ENCODE peak calls at places on chromosomes 12 and 14, in four cellular contexts. One of them, this sample, is unnamed. For H3K79me2, the result is how much of the 10 kb centered on the place peaks cover.

GRCh38 chr12:112122823-112123690 is 2.3 kb upstream of the TRAFD1 start:
- DNase-seq in neural progenitor cell: no peak
- DNase-seq in HepG2: peak
- DNase-seq in K562: peak
- DNase-seq in this sample: no peak

GRCh38 chr12:46470039-46470627 is 97.6 kb upstream of the SLC38A2 start:
- DNase-seq in neural progenitor cell: no peak
- DNase-seq in HepG2: no peak
- DNase-seq in K562: no peak
- DNase-seq in this sample: no peak

GRCh38 chr14:23364164-23364571 is 804 bp downstream of the EFS start:
- DNase-seq in neural progenitor cell: no peak
- DNase-seq in HepG2: no peak
- DNase-seq in K562: peak
- DNase-seq in this sample: no peak

GRCh38 chr12:40672650-40673319 is 19.5 kb upstream of the CNTN1 start:
- DNase-seq in neural progenitor cell: no peak
- DNase-seq in HepG2: no peak
- DNase-seq in K562: no peak
- DNase-seq in this sample: no peak

GRCh38 chr12:46825526-46826414 is at the start of gene SLC38A4:
- DNase-seq in neural progenitor cell: peak
- DNase-seq in HepG2: peak
- DNase-seq in K562: no peak
- DNase-seq in this sample: no peak

GRCh38 chr12:74129702-74130101 is 407.9 kb upstream of the ATXN7L3B start:
- DNase-seq in neural progenitor cell: no peak
- DNase-seq in HepG2: no peak
- DNase-seq in K562: no peak
- DNase-seq in this sample: no peak

GRCh38 chr14:67941456-67942018 is 122.0 kb downstream of the RAD51B start:
- DNase-seq in neural progenitor cell: peak
- DNase-seq in HepG2: peak
- DNase-seq in K562: no peak
- DNase-seq in this sample: no peak

GRCh38 chr14:39841088-39841487 is 408.9 kb upstream of the FBXO33 start:
- DNase-seq in neural progenitor cell: no peak
- DNase-seq in HepG2: no peak
- DNase-seq in K562: no peak
- DNase-seq in this sample: no peak

GRCh38 chr14:58296731-58297130 is 1.6 kb upstream of the ARID4A start:
- DNase-seq in neural progenitor cell: no peak
- DNase-seq in HepG2: no peak
- DNase-seq in K562: no peak
- DNase-seq in this sample: no peak

GRCh38 chr14:100688598-100689499 is 37.8 kb upstream of the DLK1 start:
- DNase-seq in neural progenitor cell: no peak
- DNase-seq in HepG2: no peak
- DNase-seq in K562: no peak
- DNase-seq in this sample: no peak

DNA sequence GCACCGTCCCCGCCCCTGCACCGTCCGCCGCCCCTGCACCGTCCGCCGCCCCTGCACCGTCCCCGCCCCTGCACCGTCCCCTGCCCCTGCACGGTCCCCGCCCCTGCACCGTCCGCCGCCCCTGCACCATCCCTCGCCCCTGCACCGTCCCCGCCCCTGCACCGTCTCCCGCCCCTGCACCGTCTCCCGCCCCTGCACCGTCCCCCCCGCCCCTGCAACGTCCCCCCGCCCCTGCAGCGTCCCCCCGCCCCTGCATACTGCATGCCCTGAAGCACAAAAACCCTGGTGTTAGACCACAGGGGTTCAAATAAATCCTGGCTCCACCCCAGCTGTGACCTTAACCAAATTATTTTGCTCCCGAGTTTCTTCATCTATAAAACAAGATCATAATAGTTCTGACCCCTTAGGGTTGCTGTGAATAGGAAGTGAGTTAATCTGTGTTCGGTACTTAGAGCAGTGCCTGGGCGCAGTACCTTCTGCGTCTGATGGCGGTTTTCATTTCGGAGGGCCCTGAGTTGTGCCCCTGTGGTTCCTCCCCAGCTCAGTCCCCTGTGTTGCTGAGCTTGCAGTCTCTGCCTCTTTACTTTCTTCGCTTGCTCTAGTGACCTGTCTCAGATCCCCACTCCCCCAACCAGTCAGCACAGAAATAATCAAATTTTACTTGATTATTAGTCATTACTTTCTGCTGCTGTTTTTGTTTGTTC is 38.2 kb downstream of the ESRRB start:
- DNase-seq in neural progenitor cell: peak
- DNase-seq in HepG2: no peak
- DNase-seq in K562: no peak
- DNase-seq in this sample: no peak
- H3K4me3 ChIP-seq in neural progenitor cell: peak
- H3K4me3 ChIP-seq in HepG2: no peak
- H3K4me3 ChIP-seq in K562: no peak
- H3K4me3 ChIP-seq in this sample: no peak

GRCh38 chr12:55828357-55828756 is 1.0 kb downstream of the DNAJC14 start:
- DNase-seq in neural progenitor cell: no peak
- DNase-seq in HepG2: no peak
- DNase-seq in K562: no peak
- DNase-seq in this sample: no peak
- H3K79me2 ChIP-seq in neural progenitor cell: half or more
- H3K79me2 ChIP-seq in HepG2: under half
- H3K79me2 ChIP-seq in K562: half or more
- H3K79me2 ChIP-seq in this sample: half or more

GRCh38 chr14:54881235-54881760 is 21.3 kb downstream of the GCH1 start:
- DNase-seq in neural progenitor cell: no peak
- DNase-seq in HepG2: no peak
- DNase-seq in K562: no peak
- DNase-seq in this sample: peak
- H3K4me3 ChIP-seq in neural progenitor cell: no peak
- H3K4me3 ChIP-seq in HepG2: no peak
- H3K4me3 ChIP-seq in K562: peak
- H3K4me3 ChIP-seq in this sample: peak

DNA sequence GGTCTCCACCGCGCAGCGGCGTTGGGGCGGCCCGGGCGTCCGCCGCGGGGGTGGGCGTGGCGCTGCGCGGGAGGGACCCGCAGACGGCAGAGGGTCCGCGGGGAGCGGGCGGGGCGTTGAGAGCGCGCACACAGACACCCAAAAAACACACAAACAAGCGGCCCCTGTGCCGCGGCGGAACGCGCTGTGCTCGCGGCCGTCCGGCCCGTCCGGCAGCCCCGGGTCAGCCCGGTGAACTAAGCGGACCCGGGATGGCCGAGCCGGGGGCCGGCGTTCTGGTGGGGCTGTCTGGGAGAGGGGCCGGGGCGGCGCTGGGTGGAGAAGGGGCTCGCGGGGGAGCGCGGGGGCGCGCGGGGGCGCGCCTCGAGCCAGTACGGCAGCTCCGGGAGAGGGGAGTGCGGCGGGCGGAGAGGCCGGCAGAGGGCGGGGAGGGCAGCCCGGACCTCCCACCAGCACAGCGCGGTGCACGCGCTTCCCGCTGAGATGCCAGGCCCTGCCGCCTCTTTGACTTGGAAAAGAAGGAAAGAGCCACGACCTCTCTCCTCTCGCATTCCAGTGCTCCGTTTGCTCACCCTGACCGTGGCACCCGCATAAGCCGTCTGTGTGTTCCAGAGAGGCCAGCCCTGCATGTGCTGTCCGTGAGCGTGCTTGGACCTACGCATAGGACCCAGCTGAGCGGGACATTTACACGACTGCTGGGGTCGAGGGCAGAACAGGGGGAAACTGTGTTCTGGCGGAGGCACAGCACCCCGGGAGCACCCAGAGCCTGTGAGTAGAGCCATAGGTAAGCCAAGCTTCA is 10.3 kb downstream of the SLC6A12 start:
- DNase-seq in neural progenitor cell: peak
- DNase-seq in HepG2: no peak
- DNase-seq in K562: peak
- DNase-seq in this sample: no peak
- H3K79me2 ChIP-seq in neural progenitor cell: under half
- H3K79me2 ChIP-seq in HepG2: under half
- H3K79me2 ChIP-seq in K562: under half
- H3K79me2 ChIP-seq in this sample: under half

GRCh38 chr12:27952510-27952909 is 20.0 kb downstream of the PTHLH start:
- DNase-seq in neural progenitor cell: peak
- DNase-seq in HepG2: no peak
- DNase-seq in K562: no peak
- DNase-seq in this sample: no peak
- H3K4me3 ChIP-seq in neural progenitor cell: peak
- H3K4me3 ChIP-seq in HepG2: no peak
- H3K4me3 ChIP-seq in K562: no peak
- H3K4me3 ChIP-seq in this sample: no peak

GRCh38 chr12:103664626-103665025 is 77.6 kb downstream of the STAB2 start:
- DNase-seq in neural progenitor cell: no peak
- DNase-seq in HepG2: no peak
- DNase-seq in K562: no peak
- DNase-seq in this sample: no peak

GRCh38 chr12:103671367-103671766 is 84.3 kb downstream of the STAB2 start:
- DNase-seq in neural progenitor cell: no peak
- DNase-seq in HepG2: no peak
- DNase-seq in K562: no peak
- DNase-seq in this sample: no peak

GRCh38 chr12:103668520-103668919 is 81.4 kb downstream of the STAB2 start:
- DNase-seq in neural progenitor cell: no peak
- DNase-seq in HepG2: no peak
- DNase-seq in K562: no peak
- DNase-seq in this sample: no peak

GRCh38 chr12:103667129-103667528 is 80.1 kb downstream of the STAB2 start:
- DNase-seq in neural progenitor cell: no peak
- DNase-seq in HepG2: no peak
- DNase-seq in K562: no peak
- DNase-seq in this sample: no peak

DNA sequence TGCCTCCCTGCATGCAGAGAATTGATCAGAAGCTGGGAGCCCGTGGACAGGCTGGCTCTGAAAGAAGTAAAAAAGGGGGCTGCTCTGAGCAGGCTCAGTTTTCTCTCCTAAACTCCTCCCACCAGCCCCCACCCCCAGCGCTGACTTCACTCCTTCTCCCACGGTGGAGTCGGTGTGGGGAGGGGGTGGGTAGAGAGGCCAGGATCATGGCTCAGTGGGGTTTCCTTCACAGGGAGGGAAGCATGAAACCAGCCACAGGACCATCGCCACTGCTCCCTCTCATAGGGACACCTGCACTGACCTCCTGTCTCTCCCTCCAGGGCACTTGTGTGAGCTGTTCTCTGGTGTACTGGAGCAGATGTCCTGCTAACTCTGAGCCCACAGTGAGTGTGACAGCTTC is 78.9 kb downstream of the STAB2 start:
- DNase-seq in neural progenitor cell: no peak
- DNase-seq in HepG2: no peak
- DNase-seq in K562: no peak
- DNase-seq in this sample: no peak
- H3K79me2 ChIP-seq in neural progenitor cell: under half
- H3K79me2 ChIP-seq in HepG2: under half
- H3K79me2 ChIP-seq in K562: under half
- H3K79me2 ChIP-seq in this sample: under half

DNA sequence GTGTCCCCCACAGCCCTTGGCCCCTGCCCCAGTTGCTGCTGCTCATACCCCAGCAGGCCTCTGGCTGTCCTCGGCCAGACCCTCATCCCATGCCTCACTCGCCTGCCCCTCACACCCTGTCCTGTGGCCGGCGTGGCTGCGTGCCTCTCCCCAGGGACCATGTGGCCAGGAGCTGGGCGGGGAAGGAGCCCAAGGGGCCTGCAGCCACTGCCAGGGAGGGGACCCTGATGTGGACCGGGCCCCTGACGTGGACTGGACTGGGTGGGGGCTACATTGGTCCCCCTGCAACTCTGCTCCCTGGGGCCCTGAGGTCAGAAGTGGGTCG is 10.9 kb downstream of the FBRSL1 start:
- DNase-seq in neural progenitor cell: no peak
- DNase-seq in HepG2: no peak
- DNase-seq in K562: no peak
- DNase-seq in this sample: no peak
- H3K4me3 ChIP-seq in neural progenitor cell: no peak
- H3K4me3 ChIP-seq in HepG2: no peak
- H3K4me3 ChIP-seq in K562: no peak
- H3K4me3 ChIP-seq in this sample: no peak

GRCh38 chr14:45082420-45082819 is 1.5 kb upstream of the PRPF39 start:
- DNase-seq in neural progenitor cell: no peak
- DNase-seq in HepG2: no peak
- DNase-seq in K562: no peak
- DNase-seq in this sample: no peak

GRCh38 chr14:45083979-45084722 is at the start of gene PRPF39:
- DNase-seq in neural progenitor cell: peak
- DNase-seq in HepG2: peak
- DNase-seq in K562: peak
- DNase-seq in this sample: peak

GRCh38 chr14:45083622-45083978 is 316 bp upstream of the PRPF39 start:
- DNase-seq in neural progenitor cell: no peak
- DNase-seq in HepG2: no peak
- DNase-seq in K562: no peak
- DNase-seq in this sample: no peak

GRCh38 chr14:45089813-45090212 is 5.9 kb downstream of the PRPF39 start:
- DNase-seq in neural progenitor cell: no peak
- DNase-seq in HepG2: no peak
- DNase-seq in K562: no peak
- DNase-seq in this sample: no peak

DNA sequence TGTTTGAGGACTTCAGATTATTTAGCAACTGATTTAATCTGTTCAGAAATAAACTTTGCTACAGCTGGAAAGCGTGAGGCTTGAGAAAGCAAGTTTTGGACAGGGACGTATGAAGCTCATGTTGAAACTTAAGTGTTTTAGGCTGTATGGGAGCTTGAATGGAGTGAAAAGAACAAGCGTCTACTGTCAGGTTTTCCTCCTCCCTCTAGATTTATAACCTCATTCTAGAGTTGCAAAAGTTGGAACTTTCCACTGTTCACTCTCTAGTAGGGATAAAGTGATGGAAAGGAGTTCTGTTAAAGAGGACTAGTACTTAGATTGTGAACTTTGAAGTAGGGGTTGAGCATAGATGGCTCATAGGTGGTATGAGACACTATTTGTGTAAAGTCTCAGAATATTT is 1.1 kb downstream of the PRPF39 start:
- DNase-seq in neural progenitor cell: peak
- DNase-seq in HepG2: peak
- DNase-seq in K562: no peak
- DNase-seq in this sample: peak
- H3K79me2 ChIP-seq in neural progenitor cell: half or more
- H3K79me2 ChIP-seq in HepG2: half or more
- H3K79me2 ChIP-seq in K562: half or more
- H3K79me2 ChIP-seq in this sample: half or more

GRCh38 chr12:2215709-2216560 is 163.1 kb downstream of the CACNA1C start:
- DNase-seq in neural progenitor cell: no peak
- DNase-seq in HepG2: no peak
- DNase-seq in K562: no peak
- DNase-seq in this sample: no peak
- H3K4me3 ChIP-seq in neural progenitor cell: no peak
- H3K4me3 ChIP-seq in HepG2: no peak
- H3K4me3 ChIP-seq in K562: no peak
- H3K4me3 ChIP-seq in this sample: no peak

This sample was measured in OCI-LY7.